ENCODE peak calls at places on chromosomes 4 and X, in six cellular contexts. E is ascending aorta; T is brain microvascular endothelial cell; O is CD4-positive, alpha-beta T cell; Q is SJSA1; R is mammary epithelial cell. V is an unnamed sample. For H3K27me3, the result is how much of the 10 kb centered on the place peaks cover.

GRCh38 chr4:89245459-89245858 is 62.1 kb downstream of the GPRIN3 start:
- DNase-seq in E (no peak), T (no peak), O (no peak), Q (no peak), R (no peak), V (no peak)

GRCh38 chr4:111066447-111066846 is 443.6 kb upstream of the PITX2 start:
- DNase-seq in E (no peak), T (no peak), O (no peak), Q (peak), R (peak), V (no peak)

GRCh38 chrX:67789536-67789935 is 245.7 kb downstream of the AR start:
- DNase-seq in E (no peak), T (no peak), O (no peak), Q (no peak), R (no peak), V (no peak)

GRCh38 chr4:24912252-24913098 is at the start of gene CCDC149:
- DNase-seq in E (no peak), T (peak), O (no peak), Q (peak), R (peak), V (no peak)

GRCh38 chr4:156329779-156330178 is 376.1 kb upstream of the CTSO start:
- DNase-seq in E (no peak), T (peak), O (no peak), Q (no peak), R (no peak), V (no peak)

GRCh38 chr4:68369474-68369805 is 19.6 kb upstream of the YTHDC1 start:
- DNase-seq in E (no peak), T (no peak), O (no peak), Q (peak), R (peak), V (no peak)

GRCh38 chr4:48780867-48781219 is 764 bp upstream of the FRYL start:
- DNase-seq in E (no peak), T (peak), O (peak), Q (no peak), R (no peak), V (no peak)

GRCh38 chrX:150219374-150220185 is 143.5 kb upstream of the MAMLD1 start:
- DNase-seq in E (no peak), T (no peak), O (no peak), Q (peak), R (peak), V (no peak)

GRCh38 chrX:5388087-5388486 is 840.6 kb downstream of the NLGN4X start:
- DNase-seq in E (no peak), T (no peak), O (no peak), Q (no peak), R (no peak), V (no peak)

GRCh38 chrX:69387559-69388487 is 116.3 kb upstream of the NALF2 start:
- DNase-seq in E (no peak), T (peak), O (peak), Q (peak), R (peak), V (no peak)

GRCh38 chr4:76956961-76957738 is 7.6 kb downstream of the SEPTIN11 start:
- DNase-seq in E (no peak), T (no peak), O (no peak), Q (no peak), R (no peak), V (no peak)

GRCh38 chrX:39665830-39666518 is 431.8 kb downstream of the BCOR start:
- DNase-seq in E (no peak), T (no peak), O (no peak), Q (peak), R (no peak), V (no peak)

GRCh38 chr4:88919056-88919455 is 137.9 kb downstream of the FAM13A start:
- DNase-seq in E (no peak), T (no peak), O (no peak), Q (no peak), R (peak), V (no peak)

GRCh38 chr4:90189128-90189527 is 61.9 kb downstream of the CCSER1 start:
- DNase-seq in E (no peak), T (no peak), O (no peak), Q (no peak), R (no peak), V (no peak)

DNA sequence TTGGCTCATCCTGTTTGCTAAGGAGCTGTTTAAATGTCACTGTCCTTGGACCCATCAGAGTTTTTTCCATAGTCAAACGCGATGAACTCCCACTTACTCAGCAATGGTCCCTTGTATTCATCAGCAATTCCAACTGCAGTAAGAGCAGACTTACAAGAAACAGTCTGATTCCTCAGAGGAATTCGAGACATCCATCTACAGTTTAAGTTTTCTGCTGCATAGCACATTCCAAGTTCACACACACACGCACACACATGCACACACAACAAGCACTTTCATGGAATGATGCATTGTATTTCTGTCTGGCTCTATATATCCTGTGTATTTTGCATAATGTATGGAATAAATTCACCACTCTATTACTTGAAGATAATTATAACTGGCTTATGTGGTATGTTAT is 32.7 kb upstream of the TMEM150C start:
- DNase-seq in E (no peak), T (no peak), O (no peak), Q (no peak), R (no peak), V (no peak)
- H3K27me3 ChIP-seq in E (under half), T (under half), O (under half), Q (under half), R (under half), V (under half)

DNA sequence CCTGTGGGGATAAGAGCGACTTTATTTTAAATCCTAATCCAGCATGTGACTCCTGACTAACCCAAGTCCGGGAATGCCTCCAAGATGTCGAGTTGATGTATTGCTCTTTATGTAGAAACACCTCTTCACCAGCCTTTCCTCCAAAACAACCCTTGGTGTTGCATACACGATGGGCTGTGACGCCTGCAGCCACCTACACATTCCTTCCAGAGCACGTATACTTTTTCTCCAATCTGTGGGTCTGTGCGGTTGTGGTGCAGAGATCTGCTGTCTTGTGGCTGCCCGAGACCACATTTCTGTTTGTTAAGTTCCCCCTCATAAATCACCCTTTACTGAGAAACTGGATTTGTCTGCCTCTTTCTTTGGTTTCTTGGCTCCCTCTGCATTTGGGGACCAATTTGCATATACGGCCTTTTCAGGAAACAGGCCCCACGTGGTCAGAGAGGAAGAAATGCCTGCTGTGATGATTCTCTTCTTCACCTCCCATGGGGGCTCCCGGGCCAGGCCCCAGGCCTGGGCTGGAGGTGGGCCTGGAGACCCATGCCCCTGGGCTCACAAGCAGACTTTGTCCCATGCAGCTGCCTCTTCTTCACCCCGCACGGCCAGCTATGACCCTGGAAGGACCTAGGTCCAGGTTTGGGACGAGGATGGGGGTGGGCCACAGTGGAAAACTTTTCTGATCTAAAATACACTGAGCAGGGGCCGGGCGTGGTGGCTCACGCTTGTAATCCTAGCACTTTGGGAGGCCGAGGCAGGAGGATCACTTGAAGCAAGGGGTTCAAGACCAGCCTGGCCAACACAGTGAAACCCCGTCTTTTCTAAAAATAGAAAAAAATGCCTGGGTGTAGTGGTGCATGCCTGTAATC is 21.4 kb upstream of the AFAP1 start:
- DNase-seq in E (peak), T (no peak), O (no peak), Q (no peak), R (peak), V (peak)
- H3K27me3 ChIP-seq in E (under half), T (under half), O (under half), Q (under half), R (under half), V (under half)

GRCh38 chr4:15776871-15777648 is 1.1 kb upstream of the CD38 start:
- DNase-seq in E (no peak), T (no peak), O (no peak), Q (no peak), R (no peak), V (no peak)

GRCh38 chr4:15778742-15779231 is 659 bp downstream of the CD38 start:
- DNase-seq in E (no peak), T (peak), O (peak), Q (peak), R (no peak), V (no peak)

GRCh38 chr4:15777697-15778096 is 431 bp upstream of the CD38 start:
- DNase-seq in E (no peak), T (no peak), O (no peak), Q (no peak), R (no peak), V (no peak)

GRCh38 chr4:15779336-15779735 is 1.2 kb downstream of the CD38 start:
- DNase-seq in E (no peak), T (peak), O (no peak), Q (peak), R (peak), V (peak)

GRCh38 chr4:15778191-15778741 is at the start of gene CD38:
- DNase-seq in E (no peak), T (peak), O (peak), Q (no peak), R (no peak), V (no peak)
- H3K27me3 ChIP-seq in E (under half), T (under half), O (under half), Q (under half), R (under half), V (under half)

GRCh38 chr4:4396628-4397440 is 9.9 kb downstream of the NSG1 start:
- DNase-seq in E (no peak), T (no peak), O (no peak), Q (no peak), R (no peak), V (no peak)
- H3K27me3 ChIP-seq in E (under half), T (under half), O (under half), Q (half or more), R (under half), V (under half)

GRCh38 chr4:6405417-6405747 is 67.0 kb downstream of the PPP2R2C start:
- DNase-seq in E (no peak), T (no peak), O (no peak), Q (no peak), R (no peak), V (no peak)

GRCh38 chr4:6409381-6409780 is 63.0 kb downstream of the PPP2R2C start:
- DNase-seq in E (no peak), T (no peak), O (no peak), Q (no peak), R (no peak), V (no peak)

GRCh38 chr4:6410078-6410477 is 62.3 kb downstream of the PPP2R2C start:
- DNase-seq in E (no peak), T (no peak), O (no peak), Q (no peak), R (no peak), V (no peak)

GRCh38 chr4:6410664-6411063 is 61.8 kb downstream of the PPP2R2C start:
- DNase-seq in E (no peak), T (no peak), O (no peak), Q (no peak), R (no peak), V (no peak)

GRCh38 chr4:6408263-6408662 is 64.2 kb downstream of the PPP2R2C start:
- DNase-seq in E (no peak), T (no peak), O (no peak), Q (no peak), R (no peak), V (no peak)
- H3K27me3 ChIP-seq in E (under half), T (under half), O (under half), Q (under half), R (under half), V (under half)

DNA sequence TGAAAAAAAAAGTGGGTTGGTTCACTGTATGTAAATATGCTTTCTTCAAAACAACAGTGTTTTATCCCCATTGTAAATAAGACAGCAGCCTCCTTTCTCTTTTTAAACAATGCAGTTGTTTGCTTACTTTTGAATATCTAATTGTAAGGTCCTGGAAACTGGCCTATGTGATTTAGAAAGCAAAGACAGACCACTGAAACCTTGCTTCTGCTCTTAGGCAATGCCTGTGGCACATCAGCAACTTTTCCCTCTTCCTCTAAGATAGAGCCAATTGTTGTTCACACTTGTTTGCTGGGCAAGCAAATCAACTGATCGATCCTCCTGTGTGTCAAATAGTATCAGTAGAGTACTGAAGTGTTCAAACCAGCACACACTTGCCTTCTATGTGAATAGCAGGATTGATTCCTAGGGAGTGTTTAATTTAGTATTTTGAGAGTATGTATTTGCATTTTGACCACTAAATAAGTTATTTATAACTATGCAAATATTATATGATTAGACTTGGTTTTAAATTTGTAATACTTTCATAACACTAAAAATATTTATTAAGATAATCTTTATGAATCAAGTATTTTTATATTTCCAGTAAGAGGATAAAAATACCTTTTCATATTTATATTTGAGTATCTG is 55.4 kb upstream of the GRPR start:
- DNase-seq in E (no peak), T (no peak), O (no peak), Q (no peak), R (no peak), V (no peak)
- H3K27me3 ChIP-seq in E (under half), T (under half), O (under half), Q (under half), R (under half), V (under half)

GRCh38 chrX:107562482-107562881 is 65.8 kb upstream of the PRPS1 start:
- DNase-seq in E (no peak), T (peak), O (no peak), Q (peak), R (peak), V (no peak)
- H3K27me3 ChIP-seq in E (under half), T (under half), O (under half), Q (under half), R (under half), V (under half)

V was measured in BJ.